ENCODE peak calls at places on chromosomes 1 and 21, in five cellular contexts. One of them, this sample, is unnamed.

GRCh38 chr1:231778009-231778719 is 151.6 kb downstream of the DISC1 start:
- DNase-seq in SK-N-SH: no peak
- DNase-seq in K562: no peak
- DNase-seq in GM12878: no peak
- DNase-seq in H1: no peak
- DNase-seq in this sample: no peak

GRCh38 chr1:8867878-8868567 is 10.5 kb downstream of the ENO1 start:
- DNase-seq in SK-N-SH: no peak
- DNase-seq in K562: no peak
- DNase-seq in GM12878: no peak
- DNase-seq in H1: no peak
- DNase-seq in this sample: no peak

GRCh38 chr21:33894736-33895288 is 20.8 kb downstream of the ATP5PO start:
- DNase-seq in SK-N-SH: peak
- DNase-seq in K562: peak
- DNase-seq in GM12878: no peak
- DNase-seq in H1: peak
- DNase-seq in this sample: peak

GRCh38 chr1:151680812-151681211 is 35.8 kb downstream of the CELF3 start:
- DNase-seq in SK-N-SH: no peak
- DNase-seq in K562: no peak
- DNase-seq in GM12878: no peak
- DNase-seq in H1: no peak
- DNase-seq in this sample: no peak

GRCh38 chr1:226061793-226062557 is 541 bp upstream of the H3-3A start:
- DNase-seq in SK-N-SH: peak
- DNase-seq in K562: peak
- DNase-seq in GM12878: no peak
- DNase-seq in H1: no peak
- DNase-seq in this sample: peak

GRCh38 chr1:72397786-72398185 is 115.4 kb upstream of the NEGR1 start:
- DNase-seq in SK-N-SH: no peak
- DNase-seq in K562: no peak
- DNase-seq in GM12878: no peak
- DNase-seq in H1: no peak
- DNase-seq in this sample: no peak

GRCh38 chr1:86542626-86543025 is 4.3 kb upstream of the CLCA4 start:
- DNase-seq in SK-N-SH: no peak
- DNase-seq in K562: no peak
- DNase-seq in GM12878: no peak
- DNase-seq in H1: no peak
- DNase-seq in this sample: no peak

GRCh38 chr1:221765527-221765926 is 23.6 kb upstream of the DUSP10 start:
- DNase-seq in SK-N-SH: no peak
- DNase-seq in K562: no peak
- DNase-seq in GM12878: no peak
- DNase-seq in H1: no peak
- DNase-seq in this sample: no peak

GRCh38 chr1:210647406-210648333 is 319.0 kb downstream of the HHAT start:
- DNase-seq in SK-N-SH: peak
- DNase-seq in K562: no peak
- DNase-seq in GM12878: no peak
- DNase-seq in H1: no peak
- DNase-seq in this sample: no peak

GRCh38 chr1:85611390-85611789 is 30.8 kb downstream of the CCN1 start:
- DNase-seq in SK-N-SH: no peak
- DNase-seq in K562: no peak
- DNase-seq in GM12878: no peak
- DNase-seq in H1: no peak
- DNase-seq in this sample: no peak

GRCh38 chr1:205449750-205450443 is 5.9 kb downstream of the BLACAT1 start:
- DNase-seq in SK-N-SH: peak
- DNase-seq in K562: peak
- DNase-seq in GM12878: no peak
- DNase-seq in H1: no peak
- DNase-seq in this sample: peak

GRCh38 chr1:110346690-110347089 is 7.5 kb downstream of the RBM15 start:
- DNase-seq in SK-N-SH: no peak
- DNase-seq in K562: no peak
- DNase-seq in GM12878: no peak
- DNase-seq in H1: no peak
- DNase-seq in this sample: no peak

GRCh38 chr1:163197022-163197421 is 5.7 kb downstream of the RGS5 start:
- DNase-seq in SK-N-SH: no peak
- DNase-seq in K562: no peak
- DNase-seq in GM12878: no peak
- DNase-seq in H1: no peak
- DNase-seq in this sample: no peak

GRCh38 chr1:67367370-67368345 is 60.0 kb downstream of the IL12RB2 start:
- DNase-seq in SK-N-SH: peak
- DNase-seq in K562: peak
- DNase-seq in GM12878: no peak
- DNase-seq in H1: no peak
- DNase-seq in this sample: peak

GRCh38 chr1:240650877-240651276 is 38.9 kb upstream of the GREM2 start:
- DNase-seq in SK-N-SH: no peak
- DNase-seq in K562: no peak
- DNase-seq in GM12878: no peak
- DNase-seq in H1: no peak
- DNase-seq in this sample: no peak

GRCh38 chr1:78043436-78043835 is 2.3 kb upstream of the GIPC2 start:
- DNase-seq in SK-N-SH: no peak
- DNase-seq in K562: no peak
- DNase-seq in GM12878: no peak
- DNase-seq in H1: no peak
- DNase-seq in this sample: no peak

GRCh38 chr1:33599516-33600115 is 127.2 kb downstream of the ZSCAN20 start:
- DNase-seq in SK-N-SH: no peak
- DNase-seq in K562: no peak
- DNase-seq in GM12878: no peak
- DNase-seq in H1: no peak
- DNase-seq in this sample: no peak

GRCh38 chr1:65729308-65729707 is 63.4 kb upstream of the PDE4B start:
- DNase-seq in SK-N-SH: no peak
- DNase-seq in K562: no peak
- DNase-seq in GM12878: no peak
- DNase-seq in H1: no peak
- DNase-seq in this sample: no peak

GRCh38 chr1:192153276-192153675 is 5.0 kb upstream of the RGS18 start:
- DNase-seq in SK-N-SH: no peak
- DNase-seq in K562: no peak
- DNase-seq in GM12878: no peak
- DNase-seq in H1: no peak
- DNase-seq in this sample: no peak

GRCh38 chr1:203534526-203534925 is 40.6 kb downstream of the OPTC start:
- DNase-seq in SK-N-SH: no peak
- DNase-seq in K562: no peak
- DNase-seq in GM12878: no peak
- DNase-seq in H1: no peak
- DNase-seq in this sample: no peak

GRCh38 chr1:158400901-158401300 is 1.6 kb upstream of the OR10T2 start:
- DNase-seq in SK-N-SH: no peak
- DNase-seq in K562: no peak
- DNase-seq in GM12878: no peak
- DNase-seq in H1: no peak
- DNase-seq in this sample: no peak

GRCh38 chr1:155396874-155397476 is 76.3 kb downstream of the RUSC1 start:
- DNase-seq in SK-N-SH: no peak
- DNase-seq in K562: no peak
- DNase-seq in GM12878: no peak
- DNase-seq in H1: no peak
- DNase-seq in this sample: no peak

GRCh38 chr1:207848234-207848633 is 62.7 kb downstream of the CD34 start:
- DNase-seq in SK-N-SH: no peak
- DNase-seq in K562: no peak
- DNase-seq in GM12878: no peak
- DNase-seq in H1: no peak
- DNase-seq in this sample: peak

GRCh38 chr1:199859525-199859924 is 168.0 kb upstream of the NR5A2 start:
- DNase-seq in SK-N-SH: peak
- DNase-seq in K562: no peak
- DNase-seq in GM12878: no peak
- DNase-seq in H1: no peak
- DNase-seq in this sample: no peak

GRCh38 chr1:17653728-17654351 is 101.3 kb upstream of the ACTL8 start:
- DNase-seq in SK-N-SH: peak
- DNase-seq in K562: peak
- DNase-seq in GM12878: no peak
- DNase-seq in H1: no peak
- DNase-seq in this sample: no peak

GRCh38 chr1:228287541-228288425 is 79.9 kb downstream of the OBSCN start:
- DNase-seq in SK-N-SH: no peak
- DNase-seq in K562: no peak
- DNase-seq in GM12878: no peak
- DNase-seq in H1: no peak
- DNase-seq in this sample: no peak

GRCh38 chr1:203156280-203156679 is 19.3 kb downstream of the MYBPH start:
- DNase-seq in SK-N-SH: no peak
- DNase-seq in K562: no peak
- DNase-seq in GM12878: no peak
- DNase-seq in H1: no peak
- DNase-seq in this sample: no peak

GRCh38 chr1:22806584-22806983 is 95.9 kb downstream of the EPHB2 start:
- DNase-seq in SK-N-SH: no peak
- DNase-seq in K562: no peak
- DNase-seq in GM12878: no peak
- DNase-seq in H1: no peak
- DNase-seq in this sample: no peak

GRCh38 chr1:117967900-117968299 is 38.4 kb downstream of the WDR3 start:
- DNase-seq in SK-N-SH: peak
- DNase-seq in K562: no peak
- DNase-seq in GM12878: no peak
- DNase-seq in H1: no peak
- DNase-seq in this sample: no peak

GRCh38 chr1:67769633-67770256 is 63.5 kb downstream of the GNG12 start:
- DNase-seq in SK-N-SH: no peak
- DNase-seq in K562: no peak
- DNase-seq in GM12878: no peak
- DNase-seq in H1: no peak
- DNase-seq in this sample: no peak

GRCh38 chr21:30190554-30190953 is 23.9 kb upstream of the CLDN17 start:
- DNase-seq in SK-N-SH: no peak
- DNase-seq in K562: no peak
- DNase-seq in GM12878: no peak
- DNase-seq in H1: no peak
- DNase-seq in this sample: no peak

DNA sequence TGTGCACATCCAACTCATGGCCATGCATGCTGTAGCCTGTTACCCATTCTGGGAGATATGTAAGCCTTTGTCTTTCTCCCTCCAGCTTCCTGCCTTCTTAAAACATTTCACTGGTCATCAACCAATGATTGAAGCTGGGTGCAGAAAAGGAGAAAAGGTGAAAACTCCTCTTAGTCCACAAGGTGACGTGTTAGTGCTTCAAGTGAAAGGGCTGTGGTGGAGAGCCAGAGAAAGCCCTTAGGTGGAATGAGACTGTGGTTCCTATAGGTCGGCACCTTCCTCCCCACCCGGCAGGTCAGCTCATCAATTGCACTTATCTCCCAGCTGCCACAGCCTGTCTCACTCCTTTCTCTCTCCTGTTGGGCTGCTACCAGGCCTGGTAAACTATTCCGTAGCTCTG is 30.4 kb downstream of the ERG start:
- DNase-seq in SK-N-SH: no peak
- DNase-seq in K562: no peak
- DNase-seq in GM12878: no peak
- DNase-seq in H1: no peak
- DNase-seq in this sample: no peak
- TF ChIP-seq CTCF in SK-N-SH: no peak
- TF ChIP-seq CTCF in K562: no peak
- TF ChIP-seq CTCF in GM12878: no peak
- TF ChIP-seq CTCF in H1: peak
- TF ChIP-seq CTCF in this sample: no peak

GRCh38 chr1:15045123-15045522 is 108.4 kb upstream of the TMEM51 start:
- DNase-seq in SK-N-SH: no peak
- DNase-seq in K562: no peak
- DNase-seq in GM12878: no peak
- DNase-seq in H1: no peak
- DNase-seq in this sample: no peak

GRCh38 chr1:15047237-15047636 is 106.3 kb upstream of the TMEM51 start:
- DNase-seq in SK-N-SH: no peak
- DNase-seq in K562: no peak
- DNase-seq in GM12878: no peak
- DNase-seq in H1: no peak
- DNase-seq in this sample: no peak

GRCh38 chr1:15048437-15048980 is 105.0 kb upstream of the TMEM51 start:
- DNase-seq in SK-N-SH: no peak
- DNase-seq in K562: no peak
- DNase-seq in GM12878: no peak
- DNase-seq in H1: no peak
- DNase-seq in this sample: no peak

GRCh38 chr1:15049067-15049466 is 104.5 kb upstream of the TMEM51 start:
- DNase-seq in SK-N-SH: no peak
- DNase-seq in K562: no peak
- DNase-seq in GM12878: no peak
- DNase-seq in H1: no peak
- DNase-seq in this sample: no peak

GRCh38 chr1:15046487-15047165 is 106.9 kb upstream of the TMEM51 start:
- DNase-seq in SK-N-SH: peak
- DNase-seq in K562: peak
- DNase-seq in GM12878: peak
- DNase-seq in H1: peak
- DNase-seq in this sample: peak
- TF ChIP-seq GABPA in SK-N-SH: no peak
- TF ChIP-seq GABPA in K562: no peak
- TF ChIP-seq GABPA in GM12878: no peak
- TF ChIP-seq GABPA in H1: peak
- TF ChIP-seq GABPA in this sample: no peak

GRCh38 chr1:116772648-116773045 is 18.4 kb downstream of the CD2 start:
- DNase-seq in SK-N-SH: no peak
- DNase-seq in K562: no peak
- DNase-seq in GM12878: no peak
- DNase-seq in H1: no peak
- DNase-seq in this sample: no peak
- TF ChIP-seq EP300 in SK-N-SH: no peak
- TF ChIP-seq EP300 in K562: no peak
- TF ChIP-seq EP300 in GM12878: no peak
- TF ChIP-seq EP300 in H1: no peak
- TF ChIP-seq EP300 in this sample: no peak

DNA sequence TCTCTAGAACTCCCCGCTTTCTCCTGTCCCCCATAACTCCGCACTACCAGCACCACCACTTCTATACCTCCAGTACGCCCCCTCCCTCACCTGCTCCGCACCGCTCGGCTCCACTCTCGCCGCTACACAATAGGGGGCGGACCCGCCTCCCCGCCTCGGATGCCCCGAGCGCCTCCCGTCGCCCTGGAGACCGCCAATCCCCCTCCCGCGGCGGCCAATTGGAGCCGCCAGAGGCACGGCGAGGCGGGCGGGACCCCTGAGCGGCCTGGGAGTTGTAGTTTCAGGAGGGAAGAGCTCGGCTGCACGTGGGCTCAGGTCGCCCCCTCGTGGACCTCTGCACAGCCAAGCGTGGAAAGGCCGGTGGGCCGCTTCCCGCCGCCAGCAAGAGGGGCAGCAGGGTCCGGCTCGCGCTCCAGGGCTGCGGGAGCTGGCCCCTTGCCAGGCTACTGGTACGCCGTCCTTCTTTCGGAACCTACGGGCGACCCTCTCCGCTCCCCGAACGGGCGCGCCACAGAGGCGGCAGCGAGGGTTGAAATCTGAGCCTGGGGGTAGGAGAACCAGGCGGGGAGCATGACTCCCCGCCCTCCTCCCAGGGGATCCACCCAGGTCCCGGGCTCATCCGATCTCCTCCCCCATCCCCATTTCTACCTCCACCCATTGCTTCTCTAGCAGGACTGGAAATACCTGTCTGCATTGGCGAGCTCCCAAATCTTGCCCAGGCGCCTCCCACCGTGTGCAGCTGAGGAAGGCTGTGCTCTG is at the start of gene IGSF9:
- DNase-seq in SK-N-SH: peak
- DNase-seq in K562: peak
- DNase-seq in GM12878: no peak
- DNase-seq in H1: peak
- DNase-seq in this sample: peak
- TF ChIP-seq CTCF in SK-N-SH: peak
- TF ChIP-seq CTCF in K562: peak
- TF ChIP-seq CTCF in GM12878: peak
- TF ChIP-seq CTCF in H1: peak
- TF ChIP-seq CTCF in this sample: peak

This sample was measured in HepG2.